ENCODE peak calls at places on chromosome 13, in seven cellular contexts. W is HCT116, K is spleen, R is suprapubic skin, I is HL-60, D is stomach, F is H1. Z is an unnamed sample.

GRCh38 chr13:89307278-89307677 is 1636.1 kb downstream of the SLITRK5 start:
- DNase-seq in W (no peak), K (no peak), R (no peak), I (no peak), D (no peak), F (no peak), Z (no peak)

GRCh38 chr13:48515732-48516131 is 17.1 kb downstream of the RCBTB2 start:
- DNase-seq in W (no peak), K (no peak), R (no peak), I (no peak), D (no peak), F (no peak), Z (no peak)

GRCh38 chr13:102309110-102309509 is 92.7 kb downstream of the FGF14 start:
- DNase-seq in W (no peak), K (no peak), R (no peak), I (no peak), D (no peak), F (no peak), Z (no peak)

GRCh38 chr13:36822786-36823185 is 3.8 kb downstream of the RFXAP start:
- DNase-seq in W (no peak), K (no peak), R (no peak), I (no peak), D (no peak), F (no peak), Z (no peak)

GRCh38 chr13:41079725-41080124 is 18.4 kb downstream of the WBP4 start:
- DNase-seq in W (no peak), K (no peak), R (no peak), I (no peak), D (no peak), F (no peak), Z (no peak)

GRCh38 chr13:40236566-40237168 is 429.8 kb downstream of the FOXO1 start:
- DNase-seq in W (no peak), K (no peak), R (peak; percentile 84), I (no peak), D (no peak), F (no peak), Z (no peak)

GRCh38 chr13:66657165-66657895 is 572.8 kb downstream of the PCDH9 start:
- DNase-seq in W (peak; percentile 70), K (no peak), R (no peak), I (no peak), D (peak; percentile 80), F (no peak), Z (no peak)

GRCh38 chr13:20193142-20193923 is 595 bp upstream of the GJB2 start:
- DNase-seq in W (no peak), K (no peak), R (no peak), I (no peak), D (no peak), F (peak; percentile 54), Z (no peak)

GRCh38 chr13:101726681-101727080 is 274.2 kb downstream of the ITGBL1 start:
- DNase-seq in W (no peak), K (no peak), R (no peak), I (no peak), D (no peak), F (no peak), Z (no peak)

GRCh38 chr13:59533561-59534337 is 630.0 kb downstream of the DIAPH3 start:
- DNase-seq in W (no peak), K (no peak), R (no peak), I (no peak), D (no peak), F (no peak), Z (no peak)

GRCh38 chr13:113952151-113952982 is 21.5 kb downstream of the C13orf46 start:
- DNase-seq in W (no peak), K (peak; percentile 69), R (no peak), I (no peak), D (no peak), F (no peak), Z (no peak)

GRCh38 chr13:91657283-91657682 is 258.9 kb downstream of the GPC5 start:
- DNase-seq in W (no peak), K (no peak), R (no peak), I (no peak), D (no peak), F (no peak), Z (no peak)

GRCh38 chr13:34942732-34943674 is 933 bp downstream of the NBEA start:
- DNase-seq in W (no peak), K (peak; percentile 77), R (peak; percentile 77), I (no peak), D (peak; percentile 44), F (peak; percentile 63), Z (peak; percentile 3)

GRCh38 chr13:112725346-112726017 is 35.6 kb downstream of the ATP11A start:
- DNase-seq in W (peak; percentile 48), K (peak; percentile 56), R (no peak), I (peak; percentile 81), D (no peak), F (no peak), Z (no peak)

GRCh38 chr13:95505976-95506375 is 46.5 kb upstream of the CLDN10 start:
- DNase-seq in W (no peak), K (no peak), R (no peak), I (no peak), D (no peak), F (no peak), Z (no peak)

GRCh38 chr13:100542546-100543156 is 45.9 kb downstream of the GGACT start:
- DNase-seq in W (no peak), K (no peak), R (peak; percentile 28), I (no peak), D (no peak), F (peak; percentile 44), Z (no peak)

GRCh38 chr13:64959276-64959675 is 2270.9 kb downstream of the PCDH9 start:
- DNase-seq in W (no peak), K (no peak), R (no peak), I (no peak), D (no peak), F (no peak), Z (no peak)

GRCh38 chr13:22076658-22077057 is 405.8 kb downstream of the FGF9 start:
- DNase-seq in W (no peak), K (no peak), R (no peak), I (no peak), D (no peak), F (no peak), Z (no peak)

GRCh38 chr13:40533072-40533471 is 133.4 kb downstream of the FOXO1 start:
- DNase-seq in W (no peak), K (no peak), R (no peak), I (no peak), D (no peak), F (no peak), Z (no peak)

GRCh38 chr13:78978381-78978998 is 319.5 kb upstream of the OBI1 start:
- DNase-seq in W (peak; percentile 48), K (no peak), R (no peak), I (peak; percentile 66), D (peak; percentile 25), F (no peak), Z (no peak)

GRCh38 chr13:89755729-89756492 is 1591.6 kb upstream of the MIR17HG start:
- DNase-seq in W (no peak), K (no peak), R (no peak), I (peak; percentile 76), D (no peak), F (no peak), Z (no peak)

GRCh38 chr13:52707375-52707774 is 32.2 kb downstream of the CNMD start:
- DNase-seq in W (no peak), K (no peak), R (no peak), I (no peak), D (no peak), F (no peak), Z (no peak)

GRCh38 chr13:30395192-30396158 is 26.8 kb upstream of the UBE2L5 start:
- DNase-seq in W (peak; percentile 48), K (peak; percentile 97), R (peak; percentile 98), I (peak; percentile 96), D (peak; percentile 97), F (peak; percentile 69), Z (no peak)
- TF ChIP-seq POLR2AphosphoS5 in W (peak; percentile 29), K (no peak), R (peak; percentile 81), I (peak; percentile 68), D (peak; percentile 90), F (no peak), Z (no peak)

GRCh38 chr13:32253911-32254399 is 61.2 kb downstream of the ZAR1L start:
- DNase-seq in W (no peak), K (no peak), R (no peak), I (no peak), D (peak; percentile 52), F (no peak), Z (no peak)

GRCh38 chr13:32256243-32256642 is 58.9 kb downstream of the ZAR1L start:
- DNase-seq in W (no peak), K (no peak), R (no peak), I (no peak), D (no peak), F (no peak), Z (no peak)

GRCh38 chr13:32255744-32256120 is 59.4 kb downstream of the ZAR1L start:
- DNase-seq in W (no peak), K (no peak), R (no peak), I (no peak), D (no peak), F (no peak), Z (no peak)

GRCh38 chr13:32254416-32254815 is 60.7 kb downstream of the ZAR1L start:
- DNase-seq in W (no peak), K (no peak), R (no peak), I (no peak), D (no peak), F (no peak), Z (no peak)

GRCh38 chr13:32254916-32255743 is 60.0 kb downstream of the ZAR1L start:
- DNase-seq in W (no peak), K (no peak), R (no peak), I (no peak), D (no peak), F (no peak), Z (no peak)
- TF ChIP-seq POLR2AphosphoS5 in W (no peak), K (no peak), R (no peak), I (no peak), D (no peak), F (no peak), Z (no peak)

DNA sequence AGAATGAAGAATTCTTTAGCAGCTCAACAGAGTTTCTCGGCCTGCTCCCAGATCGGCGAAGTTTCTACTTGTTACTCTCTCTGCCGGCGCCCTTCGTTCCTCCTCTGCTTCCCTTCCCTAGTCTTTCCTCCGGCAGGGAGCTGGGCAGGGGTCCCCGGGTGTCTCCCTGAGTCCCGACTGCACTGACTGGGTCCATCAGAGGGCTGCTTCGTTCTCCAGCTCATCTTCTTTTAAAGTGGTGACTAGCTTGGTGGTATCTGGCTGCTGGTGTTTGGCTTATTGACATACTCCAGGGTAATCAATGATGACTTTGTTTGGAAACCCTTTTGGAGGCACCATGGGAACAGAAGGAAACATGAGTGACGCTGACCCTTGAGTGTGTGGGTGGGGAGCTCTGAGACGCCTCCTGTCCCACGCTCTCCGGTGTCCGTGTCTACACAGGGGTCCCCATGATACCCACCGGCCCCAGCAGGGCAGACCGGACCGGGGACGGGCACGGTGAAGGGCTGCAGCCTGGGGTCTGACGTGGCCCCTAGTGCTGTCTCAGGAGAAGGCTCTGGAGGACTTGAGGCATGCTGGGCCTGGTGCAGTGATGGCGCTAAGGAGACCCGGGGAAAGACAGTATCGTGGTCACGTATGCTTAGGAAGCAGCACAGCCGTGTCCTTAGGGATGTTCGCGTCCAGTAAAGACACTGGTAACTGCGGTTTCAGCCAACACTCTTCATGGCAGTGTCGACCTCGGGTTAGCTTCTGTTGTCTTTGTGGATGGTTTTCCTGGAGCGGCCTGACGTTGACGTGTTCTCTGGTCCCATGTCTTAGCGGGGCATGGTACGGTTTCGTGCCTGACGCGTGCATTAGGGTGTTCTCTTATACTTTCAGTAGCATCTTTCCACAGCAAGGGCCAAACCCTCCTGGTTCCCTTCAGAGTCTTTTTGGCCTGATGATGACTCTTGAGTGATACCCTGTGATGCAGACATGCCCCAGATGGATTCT is 23.8 kb downstream of the NAXD start:
- DNase-seq in W (no peak), K (peak; percentile 71), R (peak; percentile 77), I (no peak), D (peak; percentile 22), F (peak; percentile 36), Z (no peak)
- TF ChIP-seq POLR2AphosphoS5 in W (no peak), K (peak; percentile 67), R (no peak), I (peak; percentile 41), D (no peak), F (peak; percentile 50), Z (peak; percentile 61)

GRCh38 chr13:45396548-45397095 is 21.6 kb downstream of the SLC25A30 start:
- DNase-seq in W (no peak), K (no peak), R (no peak), I (no peak), D (peak; percentile 57), F (no peak), Z (no peak)
- TF ChIP-seq POLR2AphosphoS5 in W (no peak), K (no peak), R (no peak), I (no peak), D (peak; percentile 30), F (no peak), Z (no peak)